ENCODE peak calls at places on chromosomes 4 and X, in nine cellular contexts. M is right atrium auricular region, N is colonic mucosa, F is heart left ventricle, B is lower lobe of right lung, R is ovary, W is PC-3, H is uterus, E is IMR-90. K is an unnamed sample.

GRCh38 chrX:139920306-139920705 is 12.5 kb downstream of the ATP11C start:
- DNase-seq in M (no peak), N (no peak), F (no peak), B (no peak), R (no peak), W (no peak), H (no peak), E (no peak), K (no peak)

GRCh38 chr4:138978028-138978585 is 37.5 kb upstream of the NOCT start:
- DNase-seq in M (peak; percentile 16), N (no peak), F (no peak), B (no peak), R (no peak), W (no peak), H (no peak), E (no peak), K (no peak)

GRCh38 chrX:40617566-40617965 is 5.7 kb upstream of the MPC1L start:
- DNase-seq in M (no peak), N (no peak), F (no peak), B (no peak), R (no peak), W (no peak), H (no peak), E (peak; percentile 1), K (no peak)

GRCh38 chr4:13903061-13903460 is 275.5 kb upstream of the BOD1L1 start:
- DNase-seq in M (no peak), N (no peak), F (no peak), B (no peak), R (no peak), W (no peak), H (no peak), E (peak; percentile 54), K (no peak)

GRCh38 chrX:139446832-139447231 is 83.7 kb upstream of the F9 start:
- DNase-seq in M (no peak), N (no peak), F (no peak), B (no peak), R (no peak), W (no peak), H (no peak), E (no peak), K (no peak)

GRCh38 chr4:80913381-80913780 is 117.1 kb upstream of the BMP3 start:
- DNase-seq in M (no peak), N (no peak), F (no peak), B (no peak), R (no peak), W (no peak), H (no peak), E (no peak), K (no peak)

GRCh38 chr4:126458993-126459392 is 1144.2 kb downstream of the FAT4 start:
- DNase-seq in M (no peak), N (no peak), F (no peak), B (no peak), R (no peak), W (peak; percentile 28), H (no peak), E (peak; percentile 80), K (no peak)

GRCh38 chr4:38046735-38047487 is 86.7 kb downstream of the PTTG2 start:
- DNase-seq in M (no peak), N (no peak), F (no peak), B (no peak), R (no peak), W (no peak), H (no peak), E (peak; percentile 33), K (no peak)

GRCh38 chr4:15297344-15297743 is 130.5 kb upstream of the C1QTNF7 start:
- DNase-seq in M (no peak), N (no peak), F (no peak), B (no peak), R (no peak), W (no peak), H (no peak), E (no peak), K (no peak)

GRCh38 chrX:153925387-153925738 is 701 bp downstream of the ARHGAP4 start:
- DNase-seq in M (no peak), N (no peak), F (no peak), B (no peak), R (no peak), W (no peak), H (no peak), E (no peak), K (no peak)

GRCh38 chrX:153922286-153922573 is 3.8 kb downstream of the ARHGAP4 start:
- DNase-seq in M (no peak), N (no peak), F (no peak), B (no peak), R (no peak), W (no peak), H (no peak), E (no peak), K (no peak)

GRCh38 chrX:153922932-153923857 is 2.9 kb downstream of the ARHGAP4 start:
- DNase-seq in M (peak; percentile 75), N (peak; percentile 64), F (peak; percentile 78), B (peak; percentile 78), R (peak; percentile 90), W (peak; percentile 65), H (peak; percentile 89), E (peak; percentile 58), K (no peak)

GRCh38 chrX:153925739-153926593 is at the start of gene ARHGAP4:
- DNase-seq in M (no peak), N (no peak), F (no peak), B (peak; percentile 63), R (no peak), W (no peak), H (no peak), E (no peak), K (no peak)

GRCh38 chrX:153924149-153924861 is 1.8 kb downstream of the ARHGAP4 start:
- DNase-seq in M (no peak), N (no peak), F (no peak), B (no peak), R (peak; percentile 64), W (peak; percentile 42), H (peak; percentile 55), E (peak; percentile 44), K (no peak)
- TF ChIP-seq CTCF in M (no peak), N (no peak), F (no peak), B (peak; percentile 22), R (no peak), W (peak; percentile 35), H (no peak), E (peak; percentile 25), K (no peak)

DNA sequence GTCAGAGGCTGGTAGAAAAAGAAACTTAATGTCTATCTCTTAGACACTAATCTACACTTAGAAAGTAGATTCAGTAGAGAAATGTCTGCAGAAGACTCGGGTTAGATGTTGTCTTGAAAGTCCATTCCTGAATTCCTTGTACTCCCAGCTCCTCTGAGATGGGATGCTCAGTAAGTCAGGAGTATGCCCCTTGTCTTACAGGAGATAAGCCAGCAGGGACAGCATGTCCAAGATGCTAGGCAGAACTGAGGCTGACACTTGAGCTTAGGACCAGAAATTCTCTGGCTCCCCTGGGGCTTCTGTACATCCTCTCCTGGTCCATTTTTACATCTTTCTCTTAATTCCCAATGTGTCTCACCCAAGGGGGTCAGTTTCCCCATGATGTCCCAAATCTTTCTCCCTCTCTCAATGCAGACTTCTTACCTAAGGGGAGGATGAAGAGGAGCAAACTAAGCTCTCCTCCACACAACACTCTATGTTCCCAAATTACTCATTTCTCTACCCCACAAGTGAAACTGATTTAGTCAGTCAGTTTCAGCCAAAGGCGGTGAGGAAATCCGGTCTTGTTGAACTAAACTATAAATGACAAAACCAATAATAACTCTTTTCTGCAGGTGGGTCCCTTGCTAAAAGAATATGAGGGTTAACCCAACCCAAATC is 558.2 kb upstream of the DIPK2B start:
- DNase-seq in M (no peak), N (no peak), F (no peak), B (no peak), R (no peak), W (peak; percentile 61), H (no peak), E (peak; percentile 49), K (no peak)
- H3K36me3 ChIP-seq in M (no peaks in the 10 kb centered on the region), N (no peaks in the 10 kb centered on the region), F (no peaks in the 10 kb centered on the region), B (no peaks in the 10 kb centered on the region), R (no peaks in the 10 kb centered on the region), W (peaks cover 75% of the 10 kb centered on the region), H (no peaks in the 10 kb centered on the region), E (peaks cover 23% of the 10 kb centered on the region), K (no peaks in the 10 kb centered on the region)

GRCh38 chr4:7876096-7876993 is 63.3 kb downstream of the AFAP1 start:
- DNase-seq in M (no peak), N (no peak), F (no peak), B (no peak), R (no peak), W (no peak), H (peak; percentile 55), E (peak; percentile 73), K (no peak)
- TF ChIP-seq CTCF in M (no peak), N (no peak), F (no peak), B (no peak), R (no peak), W (peak; percentile 45), H (peak; percentile 8), E (peak; percentile 45), K (peak; percentile 43)

GRCh38 chrX:77223046-77223445 is 224.1 kb upstream of the FGF16 start:
- DNase-seq in M (no peak), N (no peak), F (no peak), B (no peak), R (no peak), W (no peak), H (no peak), E (no peak), K (no peak)
- H3K36me3 ChIP-seq in M (no peaks in the 10 kb centered on the region), N (no peaks in the 10 kb centered on the region), F (no peaks in the 10 kb centered on the region), B (no peaks in the 10 kb centered on the region), R (no peaks in the 10 kb centered on the region), W (no peaks in the 10 kb centered on the region), H (no peaks in the 10 kb centered on the region), E (no peaks in the 10 kb centered on the region), K (no peaks in the 10 kb centered on the region)

GRCh38 chrX:70041993-70042392 is 7.7 kb downstream of the AWAT2 start:
- DNase-seq in M (peak; percentile 50), N (no peak), F (no peak), B (no peak), R (no peak), W (no peak), H (no peak), E (no peak), K (no peak)

GRCh38 chrX:70038515-70038914 is 11.2 kb downstream of the AWAT2 start:
- DNase-seq in M (no peak), N (no peak), F (no peak), B (no peak), R (no peak), W (peak; percentile 4), H (no peak), E (no peak), K (no peak)

GRCh38 chrX:70042399-70043371 is 7.1 kb downstream of the AWAT2 start:
- DNase-seq in M (no peak), N (peak; percentile 10), F (no peak), B (no peak), R (no peak), W (peak; percentile 47), H (no peak), E (peak; percentile 42), K (no peak)

GRCh38 chrX:70039758-70040157 is 10.0 kb downstream of the AWAT2 start:
- DNase-seq in M (no peak), N (no peak), F (no peak), B (no peak), R (no peak), W (peak; percentile 31), H (no peak), E (no peak), K (no peak)

DNA sequence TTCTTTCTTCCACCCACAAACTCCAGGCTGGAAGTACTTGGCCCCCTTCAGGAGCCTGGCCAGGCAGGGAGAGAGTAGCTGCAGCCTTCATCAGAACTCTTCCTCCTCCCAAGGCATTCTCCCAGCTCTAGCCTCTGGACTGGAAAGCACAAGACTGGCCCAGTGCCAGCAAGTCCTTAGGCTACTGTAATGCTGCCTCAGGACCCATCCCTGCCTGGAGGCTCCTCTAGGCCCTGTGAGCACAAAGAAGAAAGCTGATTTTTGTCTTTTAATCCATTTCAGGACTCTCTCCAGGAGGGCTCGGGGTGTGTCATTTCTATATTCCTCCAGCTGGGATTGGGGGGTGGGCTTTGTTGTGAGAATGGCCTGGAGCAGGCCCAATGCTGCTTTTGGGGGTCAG is 10.8 kb downstream of the AWAT2 start:
- DNase-seq in M (peak; percentile 50), N (no peak), F (no peak), B (no peak), R (no peak), W (no peak), H (no peak), E (no peak), K (no peak)
- TF ChIP-seq CTCF in M (no peak), N (no peak), F (no peak), B (no peak), R (no peak), W (no peak), H (no peak), E (no peak), K (no peak)